ENCODE peak calls at places on chromosomes 13 and 19, in four cellular contexts. P is tibial nerve, X is ovary, O is fibroblast of lung. H is an unnamed sample.

GRCh38 chr19:17841371-17841809 is 6.4 kb downstream of the JAK3 start:
- DNase-seq in P (no peak), O (no peak), X (no peak), H (no peak)

GRCh38 chr19:19447536-19448237 is 42.2 kb downstream of the GATAD2A start:
- DNase-seq in O (no peak), P (no peak), X (no peak), H (no peak)

GRCh38 chr13:75318138-75318833 is 163.7 kb downstream of the TBC1D4 start:
- DNase-seq in O (no peak), P (no peak), X (no peak), H (no peak)

GRCh38 chr13:40152145-40152544 is 496.7 kb downstream of the COG6 start:
- DNase-seq in O (peak), P (no peak), X (no peak), H (no peak)

GRCh38 chr19:40249781-40250180 is 23.3 kb upstream of the CCNP start:
- DNase-seq in P (no peak), O (no peak), X (no peak), H (no peak)

GRCh38 chr19:7729831-7730285 is 2.1 kb downstream of the CLEC4G start:
- DNase-seq in P (no peak), X (no peak), O (no peak), H (no peak)

GRCh38 chr13:51444922-51445321 is 7.9 kb downstream of the INTS6 start:
- DNase-seq in P (no peak), X (no peak), O (peak), H (no peak)

GRCh38 chr19:10289167-10289835 is 451 bp upstream of the ICAM5 start:
- DNase-seq in P (no peak), X (peak), O (no peak), H (no peak)

GRCh38 chr13:37868691-37869505 is 674 bp downstream of the TRPC4 start:
- DNase-seq in O (peak), X (no peak), P (no peak), H (no peak)

GRCh38 chr13:36885901-36886300 is 34.1 kb downstream of the SMAD9 start:
- DNase-seq in O (no peak), X (no peak), P (no peak), H (no peak)

GRCh38 chr13:102033719-102034446 is 368.0 kb downstream of the FGF14 start:
- DNase-seq in O (no peak), X (no peak), P (no peak), H (no peak)

DNA sequence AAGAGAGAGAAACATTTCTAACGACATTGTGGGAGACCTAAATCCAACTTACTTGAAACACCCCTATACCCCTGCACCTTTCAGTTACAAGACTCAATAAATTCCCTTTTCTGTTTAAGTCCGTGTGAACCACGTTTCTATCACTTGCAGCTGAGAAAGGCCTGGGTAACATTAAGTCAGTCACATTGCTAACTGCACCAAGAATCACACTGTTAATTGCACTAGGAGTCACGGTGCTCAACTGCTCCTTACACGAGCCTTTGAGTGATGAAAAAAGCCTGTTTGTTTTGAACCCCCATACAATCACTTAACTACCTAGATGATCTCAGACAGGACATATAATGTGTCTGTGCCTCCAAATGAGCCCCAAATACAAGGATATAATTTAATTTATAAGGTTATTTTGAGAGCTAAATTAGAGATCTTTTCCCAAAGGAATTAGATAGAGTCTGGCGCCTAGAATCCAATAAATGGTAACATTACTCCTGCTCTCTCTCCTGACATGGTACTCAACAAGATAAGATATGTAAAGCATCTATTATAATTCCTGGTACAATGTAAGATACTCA is 84.1 kb downstream of the MIPEP start:
- DNase-seq in O (no peak), X (no peak), P (no peak), H (no peak)
- H3K27ac ChIP-seq in O (no peak), X (no peak), P (no peak), H (no peak)

DNA sequence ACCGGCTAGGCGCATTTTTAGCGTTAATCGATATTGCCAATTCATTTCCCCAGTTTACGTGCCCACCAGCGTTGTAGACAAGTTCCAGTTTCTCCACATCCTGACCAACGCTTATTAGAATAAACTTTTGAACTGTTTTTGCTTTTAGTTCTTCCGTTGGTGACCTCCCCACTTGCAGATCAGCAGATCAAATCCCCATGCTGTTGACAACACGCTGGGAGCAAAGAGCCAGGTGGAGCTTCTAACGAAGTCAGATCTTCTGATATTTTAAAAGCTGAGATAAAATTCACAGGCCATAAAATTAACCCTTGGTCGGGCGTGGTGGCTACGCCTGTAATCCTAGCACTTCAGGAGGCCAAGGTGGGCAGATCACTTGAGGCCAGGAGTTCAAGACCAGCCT is 21.2 kb downstream of the RCN3 start:
- DNase-seq in O (no peak), P (no peak), X (no peak), H (no peak)
- H3K27ac ChIP-seq in O (no peak), P (no peak), X (no peak), H (no peak)

DNA sequence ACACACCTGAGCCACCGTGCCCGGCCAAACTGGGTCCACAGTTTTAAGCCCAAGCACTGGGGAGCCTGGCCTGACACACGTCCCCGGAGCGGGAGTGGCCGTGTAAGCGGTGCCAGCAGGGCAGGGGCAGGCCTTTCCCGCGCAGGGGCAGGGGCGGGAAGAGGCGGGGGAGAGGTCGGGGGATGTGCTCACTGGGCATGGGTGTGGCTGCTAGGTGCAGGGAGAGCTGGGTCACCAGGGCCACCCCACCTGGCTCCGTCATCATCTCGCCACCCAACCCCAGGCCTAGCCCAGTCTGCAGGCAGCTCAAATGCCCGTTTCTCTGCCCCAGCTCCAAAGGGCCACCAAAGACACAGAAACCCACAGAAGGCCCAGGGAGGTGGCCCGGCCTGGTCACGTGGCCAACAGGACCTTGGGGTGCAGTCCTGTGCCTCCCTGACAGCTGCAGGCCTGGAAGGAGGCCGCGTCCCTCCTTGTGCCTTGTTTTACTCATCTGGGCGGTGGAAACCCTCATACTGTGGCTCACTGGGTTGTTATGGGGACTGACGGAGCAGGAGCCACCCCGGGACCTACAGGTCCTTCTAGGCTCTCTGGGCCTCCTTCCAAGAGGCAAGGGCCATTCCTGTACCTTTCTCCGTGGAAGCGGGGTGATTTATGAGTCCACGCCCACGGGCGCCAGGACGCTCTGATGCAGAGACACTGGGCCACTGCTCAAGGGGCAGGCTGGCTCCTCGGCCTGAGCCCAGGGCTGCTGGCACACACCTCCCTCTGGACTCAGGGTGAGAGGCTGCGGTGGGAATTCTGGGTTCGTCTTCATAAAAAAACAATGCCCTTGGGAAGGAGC is 27.7 kb downstream of the MAP2K2 start:
- DNase-seq in O (no peak), P (no peak), X (no peak), H (no peak)
- H3K27ac ChIP-seq in O (no peak), P (no peak), X (no peak), H (no peak)

GRCh38 chr13:44241638-44242037 is 132.0 kb upstream of the SERP2 start:
- DNase-seq in P (no peak), X (no peak), O (no peak), H (no peak)

GRCh38 chr13:44240611-44241010 is 133.0 kb upstream of the SERP2 start:
- DNase-seq in X (no peak), P (no peak), O (no peak), H (no peak)

GRCh38 chr13:44244288-44244687 is 129.3 kb upstream of the SERP2 start:
- DNase-seq in P (no peak), O (peak), X (no peak), H (peak)

GRCh38 chr13:44238011-44238421 is 135.6 kb upstream of the SERP2 start:
- DNase-seq in O (peak), P (no peak), X (no peak), H (no peak)

GRCh38 chr13:44243198-44243852 is 130.3 kb upstream of the SERP2 start:
- DNase-seq in P (no peak), X (no peak), O (peak), H (no peak)
- H3K27ac ChIP-seq in P (no peak), X (no peak), O (no peak), H (peak)

DNA sequence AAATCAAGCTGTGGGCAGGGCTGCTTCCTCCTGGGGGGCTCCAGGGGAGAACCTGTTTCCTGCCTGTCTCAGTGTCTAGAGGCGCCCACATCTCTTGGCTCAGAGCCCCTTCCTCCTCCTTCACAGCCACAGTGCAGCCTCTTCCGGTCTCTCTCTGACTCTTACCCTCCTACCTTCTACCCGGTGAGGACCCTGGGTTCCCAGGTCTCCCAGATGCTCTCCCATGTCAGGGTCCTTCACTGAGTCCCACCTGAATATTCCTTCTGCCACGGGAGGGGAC is 153.1 kb downstream of the KDM4B start:
- DNase-seq in O (no peak), P (no peak), X (no peak), H (no peak)
- H3K27ac ChIP-seq in O (no peak), P (no peak), X (no peak), H (no peak)

GRCh38 chr19:34539396-34539795 is 57.8 kb downstream of the WTIP start:
- DNase-seq in O (no peak), P (no peak), X (no peak), H (no peak)

GRCh38 chr19:34534206-34534605 is 52.6 kb downstream of the WTIP start:
- DNase-seq in P (no peak), O (no peak), X (no peak), H (no peak)
- H3K27ac ChIP-seq in P (no peak), O (no peak), X (no peak), H (no peak)

GRCh38 chr19:38304352-38304865 is 358 bp downstream of the C19orf33 start:
- DNase-seq in O (no peak), X (no peak), P (no peak), H (no peak)

GRCh38 chr19:38303517-38304351 is at the start of gene C19orf33:
- DNase-seq in X (no peak), O (peak), P (no peak), H (no peak)

GRCh38 chr19:38294090-38294489 is 10.0 kb upstream of the C19orf33 start:
- DNase-seq in P (no peak), X (no peak), O (no peak), H (no peak)

GRCh38 chr19:38293281-38293680 is 10.8 kb upstream of the C19orf33 start:
- DNase-seq in O (no peak), X (no peak), P (no peak), H (no peak)

DNA sequence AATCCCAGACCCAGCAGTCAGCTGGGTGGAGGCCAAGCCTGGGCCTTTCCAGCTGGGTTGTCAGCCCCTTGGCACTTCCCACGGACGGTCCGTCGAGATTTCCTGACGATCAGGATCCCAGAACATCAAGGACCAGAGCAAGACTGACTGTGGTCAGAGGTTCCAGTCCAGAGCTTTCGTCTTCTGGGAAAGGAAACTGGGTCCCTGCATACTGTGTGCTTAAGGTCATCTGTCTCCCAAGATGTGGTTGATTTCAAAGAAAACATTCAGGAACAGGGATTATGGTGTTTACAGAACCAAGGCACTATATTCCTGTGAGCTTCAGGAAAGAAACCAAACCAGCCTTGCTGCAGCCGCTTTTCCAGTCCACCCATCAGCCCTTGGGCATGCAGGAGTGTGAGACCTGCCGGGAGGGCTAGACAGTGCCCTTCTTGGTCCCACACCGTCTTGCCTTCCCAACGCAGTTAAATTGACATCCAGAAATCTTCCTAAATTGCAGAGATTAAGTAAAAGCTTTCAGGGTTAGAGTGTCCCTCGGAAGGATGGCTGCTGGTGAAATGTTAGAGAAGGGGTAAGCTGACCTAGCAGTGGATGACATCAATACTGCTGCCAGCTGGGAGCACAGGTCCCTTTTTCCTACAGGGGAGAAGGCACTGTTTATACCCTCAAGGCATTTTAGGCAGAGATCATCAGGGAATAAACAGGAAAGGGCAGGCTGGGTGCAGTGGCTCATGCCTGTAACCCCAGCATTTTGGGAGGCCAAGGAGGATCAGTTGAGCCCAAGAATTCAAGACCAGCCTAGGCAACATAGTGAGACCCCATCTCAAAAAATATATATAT is 5.0 kb upstream of the C19orf33 start:
- DNase-seq in X (no peak), P (no peak), O (peak), H (no peak)
- H3K27ac ChIP-seq in X (no peak), P (no peak), O (peak), H (no peak)